ENCODE peak calls at places on chromosomes 11 and 22, in six cellular contexts. One of them, this sample, is unnamed.

GRCh38 chr22:38135133-38135706 is 24.7 kb upstream of the BAIAP2L2 start:
- DNase-seq in uterus: peak; percentile 11
- DNase-seq in dorsolateral prefrontal cortex: peak; percentile 58
- DNase-seq in heart right ventricle: no peak
- DNase-seq in right atrium auricular region: no peak
- DNase-seq in epithelial cell of esophagus: peak; percentile 95
- DNase-seq in this sample: no peak

GRCh38 chr11:48103621-48104561 is 112.7 kb upstream of the OR4B1 start:
- DNase-seq in uterus: no peak
- DNase-seq in dorsolateral prefrontal cortex: peak; percentile 59
- DNase-seq in heart right ventricle: no peak
- DNase-seq in right atrium auricular region: peak; percentile 47
- DNase-seq in epithelial cell of esophagus: no peak
- DNase-seq in this sample: peak; percentile 60

GRCh38 chr22:31920306-31920705 is 24.0 kb upstream of the YWHAH start:
- DNase-seq in uterus: no peak
- DNase-seq in dorsolateral prefrontal cortex: no peak
- DNase-seq in heart right ventricle: no peak
- DNase-seq in right atrium auricular region: no peak
- DNase-seq in epithelial cell of esophagus: no peak
- DNase-seq in this sample: no peak

GRCh38 chr11:46006418-46007070 is 84.1 kb downstream of the LARGE2 start:
- DNase-seq in uterus: no peak
- DNase-seq in dorsolateral prefrontal cortex: peak; percentile 22
- DNase-seq in heart right ventricle: peak; percentile 47
- DNase-seq in right atrium auricular region: no peak
- DNase-seq in epithelial cell of esophagus: peak; percentile 78
- DNase-seq in this sample: no peak

GRCh38 chr11:66904055-66904454 is 47.2 kb downstream of the LRFN4 start:
- DNase-seq in uterus: no peak
- DNase-seq in dorsolateral prefrontal cortex: no peak
- DNase-seq in heart right ventricle: no peak
- DNase-seq in right atrium auricular region: no peak
- DNase-seq in epithelial cell of esophagus: peak; percentile 54
- DNase-seq in this sample: no peak

GRCh38 chr11:20283475-20283874 is 80.0 kb upstream of the HTATIP2 start:
- DNase-seq in uterus: no peak
- DNase-seq in dorsolateral prefrontal cortex: no peak
- DNase-seq in heart right ventricle: no peak
- DNase-seq in right atrium auricular region: no peak
- DNase-seq in epithelial cell of esophagus: no peak
- DNase-seq in this sample: no peak

GRCh38 chr11:134544095-134544815 is 132.2 kb upstream of the B3GAT1 start:
- DNase-seq in uterus: no peak
- DNase-seq in dorsolateral prefrontal cortex: no peak
- DNase-seq in heart right ventricle: no peak
- DNase-seq in right atrium auricular region: peak; percentile 42
- DNase-seq in epithelial cell of esophagus: no peak
- DNase-seq in this sample: no peak

GRCh38 chr11:99020324-99021225 is at the start of gene CNTN5:
- DNase-seq in uterus: peak; percentile 20
- DNase-seq in dorsolateral prefrontal cortex: peak; percentile 59
- DNase-seq in heart right ventricle: peak; percentile 12
- DNase-seq in right atrium auricular region: peak; percentile 59
- DNase-seq in epithelial cell of esophagus: peak; percentile 49
- DNase-seq in this sample: peak; percentile 74

GRCh38 chr11:133134561-133135173 is 397.6 kb downstream of the OPCML start:
- DNase-seq in uterus: no peak
- DNase-seq in dorsolateral prefrontal cortex: peak; percentile 76
- DNase-seq in heart right ventricle: peak; percentile 38
- DNase-seq in right atrium auricular region: peak; percentile 60
- DNase-seq in epithelial cell of esophagus: peak; percentile 54
- DNase-seq in this sample: no peak

GRCh38 chr11:44698228-44698923 is 28.4 kb upstream of the TSPAN18 start:
- DNase-seq in uterus: no peak
- DNase-seq in dorsolateral prefrontal cortex: no peak
- DNase-seq in heart right ventricle: peak; percentile 23
- DNase-seq in right atrium auricular region: no peak
- DNase-seq in epithelial cell of esophagus: no peak
- DNase-seq in this sample: no peak

GRCh38 chr22:26610072-26610958 is 7.5 kb downstream of the CRYBB1 start:
- DNase-seq in uterus: no peak
- DNase-seq in dorsolateral prefrontal cortex: peak; percentile 64
- DNase-seq in heart right ventricle: peak; percentile 32
- DNase-seq in right atrium auricular region: no peak
- DNase-seq in epithelial cell of esophagus: peak; percentile 64
- DNase-seq in this sample: no peak

GRCh38 chr11:119030029-119030328 is 698 bp downstream of the SLC37A4 start:
- DNase-seq in uterus: no peak
- DNase-seq in dorsolateral prefrontal cortex: no peak
- DNase-seq in heart right ventricle: no peak
- DNase-seq in right atrium auricular region: no peak
- DNase-seq in epithelial cell of esophagus: no peak
- DNase-seq in this sample: no peak

GRCh38 chr11:6475936-6476335 is 2.2 kb upstream of the TRIM3 start:
- DNase-seq in uterus: no peak
- DNase-seq in dorsolateral prefrontal cortex: no peak
- DNase-seq in heart right ventricle: no peak
- DNase-seq in right atrium auricular region: no peak
- DNase-seq in epithelial cell of esophagus: no peak
- DNase-seq in this sample: no peak

GRCh38 chr22:43722444-43722843 is 89.7 kb downstream of the EFCAB6 start:
- DNase-seq in uterus: no peak
- DNase-seq in dorsolateral prefrontal cortex: no peak
- DNase-seq in heart right ventricle: no peak
- DNase-seq in right atrium auricular region: no peak
- DNase-seq in epithelial cell of esophagus: no peak
- DNase-seq in this sample: no peak

GRCh38 chr11:15769203-15769602 is 587.1 kb downstream of the SOX6 start:
- DNase-seq in uterus: no peak
- DNase-seq in dorsolateral prefrontal cortex: no peak
- DNase-seq in heart right ventricle: no peak
- DNase-seq in right atrium auricular region: no peak
- DNase-seq in epithelial cell of esophagus: peak; percentile 58
- DNase-seq in this sample: no peak

GRCh38 chr11:82980292-82980691 is 78.8 kb downstream of the DDIAS start:
- DNase-seq in uterus: no peak
- DNase-seq in dorsolateral prefrontal cortex: no peak
- DNase-seq in heart right ventricle: no peak
- DNase-seq in right atrium auricular region: no peak
- DNase-seq in epithelial cell of esophagus: peak; percentile 89
- DNase-seq in this sample: no peak

GRCh38 chr11:134207538-134208239 is 16.1 kb downstream of the NCAPD3 start:
- DNase-seq in uterus: peak; percentile 35
- DNase-seq in dorsolateral prefrontal cortex: no peak
- DNase-seq in heart right ventricle: no peak
- DNase-seq in right atrium auricular region: no peak
- DNase-seq in epithelial cell of esophagus: peak; percentile 40
- DNase-seq in this sample: no peak

GRCh38 chr11:62727833-62728721 is at the start of gene TTC9C:
- DNase-seq in uterus: peak; percentile 84
- DNase-seq in dorsolateral prefrontal cortex: peak; percentile 93
- DNase-seq in heart right ventricle: peak; percentile 95
- DNase-seq in right atrium auricular region: peak; percentile 93
- DNase-seq in epithelial cell of esophagus: peak; percentile 98
- DNase-seq in this sample: peak; percentile 86

GRCh38 chr11:62737196-62737595 is 8.9 kb downstream of the TTC9C start:
- DNase-seq in uterus: no peak
- DNase-seq in dorsolateral prefrontal cortex: no peak
- DNase-seq in heart right ventricle: no peak
- DNase-seq in right atrium auricular region: no peak
- DNase-seq in epithelial cell of esophagus: no peak
- DNase-seq in this sample: no peak

GRCh38 chr11:62727007-62727832 is at the start of gene HNRNPUL2:
- DNase-seq in uterus: peak; percentile 99
- DNase-seq in dorsolateral prefrontal cortex: peak; percentile 96
- DNase-seq in heart right ventricle: peak; percentile 98
- DNase-seq in right atrium auricular region: peak; percentile 98
- DNase-seq in epithelial cell of esophagus: peak; percentile 99
- DNase-seq in this sample: peak; percentile 100

DNA sequence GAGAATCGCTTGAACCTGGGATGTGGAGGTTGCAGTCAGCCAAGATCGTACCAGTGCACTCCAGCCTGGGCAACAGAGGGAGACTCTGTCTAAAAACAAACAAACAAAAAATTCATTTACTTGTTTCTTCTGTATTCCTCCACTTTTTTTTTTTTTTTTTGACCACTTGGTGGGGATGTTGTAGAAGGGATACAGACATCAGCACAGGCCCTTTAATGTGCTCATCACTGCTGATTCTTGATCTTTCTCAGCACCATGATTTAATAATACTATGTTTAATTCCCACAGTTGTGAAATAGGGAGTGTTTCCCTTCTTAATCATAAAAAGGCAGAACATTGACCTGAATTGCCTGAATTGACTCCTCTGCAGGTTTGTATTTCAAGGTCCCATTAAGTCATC is 4.5 kb downstream of the TTC9C start:
- DNase-seq in uterus: no peak
- DNase-seq in dorsolateral prefrontal cortex: no peak
- DNase-seq in heart right ventricle: no peak
- DNase-seq in right atrium auricular region: no peak
- DNase-seq in epithelial cell of esophagus: peak; percentile 59
- DNase-seq in this sample: no peak
- TF ChIP-seq CTCF in uterus: no peak
- TF ChIP-seq CTCF in dorsolateral prefrontal cortex: no peak
- TF ChIP-seq CTCF in heart right ventricle: no peak
- TF ChIP-seq CTCF in right atrium auricular region: no peak
- TF ChIP-seq CTCF in epithelial cell of esophagus: no peak
- TF ChIP-seq CTCF in this sample: peak; percentile 46

DNA sequence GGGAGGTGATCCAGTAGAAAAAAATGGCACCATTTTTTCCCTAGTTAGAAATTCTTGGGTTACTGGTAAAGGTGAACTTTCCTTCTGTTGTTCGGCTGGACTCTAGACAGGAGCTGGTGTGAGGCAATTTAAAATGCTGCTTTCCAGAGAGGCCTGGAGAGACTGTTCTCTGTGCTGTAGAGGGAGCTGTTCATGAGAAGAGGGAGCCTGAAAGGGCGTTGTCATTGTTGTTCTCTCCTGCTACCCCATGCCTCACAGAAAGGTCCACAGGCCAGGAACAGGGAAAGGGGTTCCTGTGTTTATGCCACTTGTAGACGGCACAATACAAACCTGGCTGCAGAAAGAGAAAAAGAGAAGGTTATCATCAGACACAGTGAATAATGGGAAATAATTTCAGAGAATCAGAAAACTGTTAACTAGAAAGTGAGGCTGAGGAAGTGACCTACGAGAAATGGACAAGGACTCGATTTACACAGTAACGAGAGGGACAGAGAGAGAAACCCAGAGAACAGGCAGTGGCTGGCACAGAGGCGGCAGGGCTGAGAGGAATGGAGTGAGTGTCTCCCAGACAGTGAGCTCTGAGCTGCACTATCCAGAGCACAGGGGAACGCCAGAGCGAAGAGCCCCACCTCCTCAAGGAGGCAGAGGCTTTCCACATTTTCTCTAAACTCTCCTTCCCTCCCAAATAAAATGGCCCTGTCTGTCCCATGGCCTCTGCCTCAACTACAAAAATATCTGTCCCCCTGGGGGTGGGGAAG is 109.2 kb downstream of the RRM1 start:
- DNase-seq in uterus: no peak
- DNase-seq in dorsolateral prefrontal cortex: no peak
- DNase-seq in heart right ventricle: no peak
- DNase-seq in right atrium auricular region: no peak
- DNase-seq in epithelial cell of esophagus: no peak
- DNase-seq in this sample: no peak
- TF ChIP-seq CTCF in uterus: no peak
- TF ChIP-seq CTCF in dorsolateral prefrontal cortex: no peak
- TF ChIP-seq CTCF in heart right ventricle: peak; percentile 18
- TF ChIP-seq CTCF in right atrium auricular region: no peak
- TF ChIP-seq CTCF in epithelial cell of esophagus: peak; percentile 21
- TF ChIP-seq CTCF in this sample: no peak

DNA sequence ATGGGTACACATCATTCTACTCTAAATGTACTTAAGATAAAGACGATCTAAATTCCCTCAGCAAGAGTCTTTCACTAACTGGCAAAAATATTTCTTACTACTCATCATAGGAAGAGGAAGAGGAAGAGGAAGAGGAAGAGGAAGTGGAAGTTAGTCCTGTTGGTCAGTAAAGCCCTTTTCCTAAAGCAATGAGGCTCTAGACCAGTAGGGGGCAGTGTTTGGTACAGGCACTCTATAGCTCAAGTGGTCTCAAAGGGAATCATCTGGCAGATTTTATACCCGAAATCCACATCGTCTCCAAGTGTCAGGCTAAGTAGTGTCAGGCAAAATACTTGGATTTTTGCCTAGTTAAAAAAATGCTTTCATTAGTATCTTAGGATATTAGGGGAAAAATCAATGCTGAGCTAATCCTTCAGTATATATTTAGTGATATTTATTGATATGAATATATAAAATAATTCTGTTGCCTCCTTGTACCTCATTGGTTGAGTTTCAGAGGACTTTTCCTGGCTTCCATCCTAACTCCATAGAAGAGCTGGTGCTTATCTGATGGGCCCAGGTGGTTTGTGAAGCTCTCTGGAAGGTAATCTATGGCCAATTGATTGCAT is 7.7 kb downstream of the BLID start:
- DNase-seq in uterus: no peak
- DNase-seq in dorsolateral prefrontal cortex: peak; percentile 65
- DNase-seq in heart right ventricle: no peak
- DNase-seq in right atrium auricular region: no peak
- DNase-seq in epithelial cell of esophagus: peak; percentile 48
- DNase-seq in this sample: no peak
- TF ChIP-seq CTCF in uterus: peak; percentile 20
- TF ChIP-seq CTCF in dorsolateral prefrontal cortex: peak; percentile 65
- TF ChIP-seq CTCF in heart right ventricle: peak; percentile 50
- TF ChIP-seq CTCF in right atrium auricular region: peak; percentile 22
- TF ChIP-seq CTCF in epithelial cell of esophagus: peak; percentile 57
- TF ChIP-seq CTCF in this sample: peak; percentile 79

GRCh38 chr11:112025682-112026081 is 474 bp downstream of the DLAT start:
- DNase-seq in uterus: no peak
- DNase-seq in dorsolateral prefrontal cortex: no peak
- DNase-seq in heart right ventricle: no peak
- DNase-seq in right atrium auricular region: no peak
- DNase-seq in epithelial cell of esophagus: peak; percentile 19
- DNase-seq in this sample: no peak

GRCh38 chr11:112024778-112025678 is at the start of gene DLAT:
- DNase-seq in uterus: peak; percentile 83
- DNase-seq in dorsolateral prefrontal cortex: peak; percentile 90
- DNase-seq in heart right ventricle: peak; percentile 88
- DNase-seq in right atrium auricular region: peak; percentile 85
- DNase-seq in epithelial cell of esophagus: peak; percentile 77
- DNase-seq in this sample: peak; percentile 86

GRCh38 chr11:112024178-112024777 is 930 bp upstream of the DLAT start:
- DNase-seq in uterus: no peak
- DNase-seq in dorsolateral prefrontal cortex: no peak
- DNase-seq in heart right ventricle: no peak
- DNase-seq in right atrium auricular region: no peak
- DNase-seq in epithelial cell of esophagus: no peak
- DNase-seq in this sample: no peak

GRCh38 chr11:112019066-112019465 is 6.1 kb upstream of the DLAT start:
- DNase-seq in uterus: no peak
- DNase-seq in dorsolateral prefrontal cortex: no peak
- DNase-seq in heart right ventricle: no peak
- DNase-seq in right atrium auricular region: no peak
- DNase-seq in epithelial cell of esophagus: no peak
- DNase-seq in this sample: no peak

DNA sequence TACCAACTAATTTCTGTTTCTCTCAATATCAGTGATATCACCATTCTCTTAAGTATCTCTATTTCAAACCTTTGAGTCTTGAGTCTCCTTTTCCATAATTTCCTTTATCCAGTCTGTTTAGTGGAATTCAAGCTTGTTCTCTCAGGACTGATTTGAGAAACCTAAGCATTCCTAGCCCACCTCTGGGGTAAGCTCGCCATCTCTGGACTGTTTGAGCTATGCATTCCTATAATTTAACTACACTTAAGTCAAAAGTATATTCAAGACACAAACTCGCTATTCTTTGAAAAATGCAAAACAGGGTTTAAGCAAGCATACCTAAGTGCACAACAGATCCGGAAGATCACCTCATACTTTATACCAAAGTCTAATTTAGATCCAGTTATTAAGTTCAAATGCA is 2.1 kb upstream of the DLAT start:
- DNase-seq in uterus: no peak
- DNase-seq in dorsolateral prefrontal cortex: no peak
- DNase-seq in heart right ventricle: no peak
- DNase-seq in right atrium auricular region: no peak
- DNase-seq in epithelial cell of esophagus: no peak
- DNase-seq in this sample: no peak
- TF ChIP-seq CTCF in uterus: no peak
- TF ChIP-seq CTCF in dorsolateral prefrontal cortex: no peak
- TF ChIP-seq CTCF in heart right ventricle: no peak
- TF ChIP-seq CTCF in right atrium auricular region: no peak
- TF ChIP-seq CTCF in epithelial cell of esophagus: no peak
- TF ChIP-seq CTCF in this sample: peak; percentile 33